ENCODE peak calls at places on chromosome 21, in ten cellular contexts. I is MM.1S, B is endodermal cell, U is endothelial cell of umbilical vein, W is mammary epithelial cell, L is mesenchymal stem cell, K is HCT116, Z is K562, P is GM23248, Y is fibroblast of lung. C is an unnamed sample.

GRCh38 chr21:23887709-23888303 is 1719.5 kb downstream of the MRPL39 start:
- DNase-seq in W (no peak), P (no peak), I (peak), Z (no peak), Y (no peak), U (no peak), B (no peak), K (no peak), L (no peak), C (no peak)

GRCh38 chr21:32364387-32364786 is 28.4 kb downstream of the URB1 start:
- DNase-seq in I (no peak), U (no peak), L (no peak), Z (no peak), K (no peak), W (no peak), B (no peak), Y (peak), P (no peak), C (no peak)

GRCh38 chr21:29265690-29266479 is 32.8 kb upstream of the BACH1 start:
- DNase-seq in L (no peak), I (no peak), P (peak), Y (no peak), B (no peak), W (no peak), K (no peak), U (no peak), Z (no peak), C (peak)

GRCh38 chr21:35020446-35020845 is 28.7 kb downstream of the RUNX1 start:
- DNase-seq in I (no peak), K (no peak), U (no peak), Y (no peak), L (no peak), P (no peak), W (no peak), B (peak), Z (no peak), C (peak)

GRCh38 chr21:17513214-17514123 is 626 bp downstream of the CXADR start:
- DNase-seq in P (peak), W (peak), I (peak), U (peak), L (peak), B (peak), K (no peak), Z (peak), Y (peak), C (no peak)

GRCh38 chr21:27196651-27197050 is 229.8 kb upstream of the ADAMTS5 start:
- DNase-seq in L (peak), P (no peak), W (no peak), Y (peak), B (no peak), I (no peak), Z (no peak), U (no peak), K (no peak), C (no peak)

GRCh38 chr21:32186843-32187242 is 92.0 kb downstream of the MIS18A start:
- DNase-seq in P (no peak), Y (no peak), I (no peak), L (no peak), W (no peak), K (no peak), U (no peak), Z (no peak), B (no peak), C (no peak)

GRCh38 chr21:44063151-44063912 is 43.9 kb upstream of the PWP2 start:
- DNase-seq in P (no peak), K (no peak), W (no peak), U (no peak), B (no peak), L (no peak), I (no peak), Y (no peak), Z (no peak), C (no peak)

GRCh38 chr21:35223480-35224156 is 174.5 kb upstream of the RUNX1 start:
- DNase-seq in Y (no peak), L (no peak), B (no peak), Z (no peak), P (no peak), W (no peak), U (peak), K (no peak), I (no peak), C (no peak)

GRCh38 chr21:39649526-39649925 is 36.8 kb downstream of the B3GALT5 start:
- DNase-seq in P (no peak), W (no peak), I (no peak), K (no peak), B (no peak), Z (no peak), L (no peak), Y (no peak), U (no peak), C (no peak)

GRCh38 chr21:31128234-31128633 is 90.0 kb upstream of the KRTAP19-8 start:
- DNase-seq in L (no peak), W (no peak), U (no peak), I (no peak), Y (no peak), Z (no peak), B (no peak), K (no peak), P (no peak), C (no peak)

GRCh38 chr21:16983425-16983824 is 529.4 kb upstream of the CXADR start:
- DNase-seq in K (no peak), U (peak), W (no peak), L (no peak), Y (no peak), B (no peak), P (no peak), Z (no peak), I (no peak), C (no peak)

GRCh38 chr21:27047331-27048314 is 80.7 kb upstream of the ADAMTS5 start:
- DNase-seq in B (no peak), L (peak), Z (no peak), I (no peak), U (no peak), W (peak), P (peak), K (no peak), Y (peak), C (no peak)

GRCh38 chr21:42574234-42575027 is 60.8 kb downstream of the SLC37A1 start:
- DNase-seq in K (no peak), Y (peak), U (peak), B (peak), I (peak), P (peak), W (no peak), Z (peak), L (peak), C (no peak)

GRCh38 chr21:40706806-40707205 is 140.2 kb downstream of the DSCAM start:
- DNase-seq in K (no peak), P (no peak), U (no peak), Z (no peak), B (no peak), Y (no peak), I (no peak), W (peak), L (no peak), C (no peak)

GRCh38 chr21:31372176-31372765 is 28.2 kb upstream of the TIAM1 start:
- DNase-seq in Y (no peak), Z (no peak), B (peak), P (peak), U (no peak), K (peak), W (peak), I (no peak), L (no peak), C (no peak)

GRCh38 chr21:36478207-36478701 is 1.7 kb downstream of the CLDN14 start:
- DNase-seq in U (peak), W (peak), Y (peak), I (no peak), K (no peak), L (peak), B (no peak), Z (no peak), P (peak), C (no peak)

GRCh38 chr21:18350216-18350615 is 53.4 kb downstream of the TMPRSS15 start:
- DNase-seq in I (no peak), B (no peak), U (no peak), L (peak), K (no peak), W (no peak), P (no peak), Z (no peak), Y (peak), C (no peak)

GRCh38 chr21:39348355-39349210 is at the start of gene HMGN1:
- DNase-seq in B (peak), Z (peak), Y (peak), P (peak), I (peak), U (peak), K (no peak), W (peak), L (peak), C (peak)

GRCh38 chr21:29496337-29496736 is 197.6 kb downstream of the BACH1 start:
- DNase-seq in W (no peak), P (no peak), I (no peak), K (no peak), Z (no peak), L (no peak), B (no peak), U (no peak), Y (no peak), C (no peak)

GRCh38 chr21:35614412-35614901 is 445.9 kb downstream of the SETD4 start:
- DNase-seq in U (peak), P (peak), W (peak), Z (no peak), Y (no peak), K (peak), B (no peak), I (no peak), L (no peak), C (no peak)

GRCh38 chr21:29961291-29962027 is 21.7 kb upstream of the GRIK1 start:
- DNase-seq in W (no peak), Z (no peak), K (no peak), Y (no peak), U (no peak), P (no peak), I (no peak), L (no peak), B (no peak), C (no peak)

GRCh38 chr21:41367598-41368360 is 6.0 kb downstream of the MX2 start:
- DNase-seq in Y (no peak), U (no peak), B (peak), W (no peak), L (no peak), K (no peak), Z (no peak), P (no peak), I (no peak), C (peak)

GRCh38 chr21:37574316-37574715 is 207.7 kb downstream of the DYRK1A start:
- DNase-seq in U (no peak), Z (no peak), L (no peak), P (no peak), W (no peak), B (no peak), K (no peak), Y (no peak), I (no peak), C (no peak)

GRCh38 chr21:37575536-37576083 is 209.0 kb downstream of the DYRK1A start:
- DNase-seq in W (no peak), Y (no peak), L (no peak), B (peak), K (no peak), U (no peak), I (no peak), Z (no peak), P (no peak), C (no peak)

GRCh38 chr21:37578471-37579126 is 212.0 kb downstream of the DYRK1A start:
- DNase-seq in Z (no peak), B (no peak), Y (no peak), U (no peak), W (no peak), K (no peak), L (no peak), I (no peak), P (no peak), C (no peak)

GRCh38 chr21:37571442-37571841 is 204.9 kb downstream of the DYRK1A start:
- DNase-seq in K (no peak), P (no peak), Z (no peak), Y (no peak), L (no peak), B (no peak), I (no peak), U (no peak), W (no peak), C (no peak)

DNA sequence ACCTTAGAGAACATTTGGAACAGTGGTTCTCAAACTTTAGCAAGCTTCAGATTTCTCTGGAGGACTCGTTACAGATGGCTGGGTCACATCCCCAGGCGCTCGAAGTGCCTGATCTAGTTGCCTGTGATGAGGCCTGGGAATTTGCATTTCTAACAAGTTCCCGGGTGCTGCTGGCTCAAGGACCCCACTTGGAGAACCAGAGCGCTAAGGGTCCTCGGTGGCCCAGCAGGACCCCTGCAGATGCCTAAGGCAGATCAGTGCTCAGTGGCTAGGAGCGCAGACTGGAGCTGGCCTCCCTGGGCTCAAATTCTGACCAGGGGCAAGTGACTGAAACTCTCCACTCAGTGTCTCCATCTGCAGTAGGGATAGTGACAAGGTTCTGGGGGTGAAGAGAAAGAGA is 208.2 kb downstream of the DYRK1A start:
- DNase-seq in W (no peak), L (no peak), P (no peak), I (no peak), K (no peak), Z (no peak), U (no peak), Y (no peak), B (peak), C (no peak)
- H3K9ac ChIP-seq in W (no peak), L (no peak), P (no peak), I (no peak), K (no peak), Z (no peak), U (no peak), Y (no peak), B (no peak), C (no peak)

DNA sequence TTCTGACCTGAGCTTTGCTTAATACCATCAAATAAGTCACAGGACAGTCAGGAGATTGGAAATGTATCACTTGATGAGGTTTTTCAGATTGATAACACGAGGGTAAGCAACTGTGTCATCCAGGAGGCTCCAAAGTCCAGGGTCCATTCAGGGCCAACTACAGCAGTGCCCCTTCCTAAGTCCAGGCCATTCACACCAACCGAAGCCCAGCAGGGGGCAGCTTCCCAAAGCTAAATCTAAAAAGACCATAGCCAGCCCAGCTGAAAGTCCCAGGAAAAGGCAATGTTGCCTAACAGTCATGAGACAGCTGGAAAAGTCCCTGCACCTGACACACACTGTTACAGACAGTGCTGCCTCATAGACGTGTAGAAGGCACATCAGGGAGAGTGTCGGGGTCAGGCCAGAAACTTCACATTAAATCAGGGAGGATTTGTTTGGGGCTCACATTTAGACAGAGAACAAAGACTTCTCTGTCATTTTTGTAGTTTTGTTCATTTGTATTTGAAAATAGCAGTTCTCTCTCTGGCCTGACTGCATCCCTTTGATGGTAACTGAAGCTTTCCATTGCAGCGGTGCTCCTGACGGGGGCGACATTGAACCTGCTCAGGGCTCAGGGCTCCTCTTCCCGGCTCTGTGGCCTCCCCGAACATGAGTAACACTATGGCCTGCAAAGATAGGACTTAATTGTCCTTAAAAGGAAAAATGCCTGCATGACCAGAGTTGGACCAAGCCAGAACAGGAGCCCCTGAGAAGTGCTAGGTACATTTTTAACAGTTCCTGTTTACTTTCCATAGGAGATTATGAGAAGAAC is 200.4 kb downstream of the NRIP1 start:
- DNase-seq in I (peak), K (no peak), P (peak), L (peak), Y (peak), U (peak), W (peak), B (peak), Z (peak), C (peak)
- H3K4me3 ChIP-seq in I (no peak), K (no peak), P (no peak), L (no peak), Y (no peak), U (no peak), W (no peak), B (no peak), Z (no peak), C (no peak)

GRCh38 chr21:33949516-33950424 is 34.2 kb upstream of the ATP5PO start:
- DNase-seq in Y (no peak), L (no peak), P (no peak), B (no peak), W (no peak), K (no peak), U (no peak), Z (no peak), I (peak), C (no peak)
- H3K9ac ChIP-seq in Y (no peak), L (no peak), P (no peak), B (no peak), W (no peak), K (no peak), U (no peak), Z (no peak), I (no peak), C (no peak)

GRCh38 chr21:38182370-38182985 is 74.3 kb upstream of the KCNJ15 start:
- DNase-seq in Z (no peak), P (no peak), I (no peak), L (no peak), B (no peak), U (no peak), K (no peak), Y (no peak), W (no peak), C (no peak)

GRCh38 chr21:38177919-38178652 is 78.7 kb upstream of the KCNJ15 start:
- DNase-seq in K (no peak), I (no peak), U (no peak), P (no peak), Y (no peak), L (no peak), B (no peak), W (no peak), Z (no peak), C (no peak)

GRCh38 chr21:38181101-38181500 is 75.7 kb upstream of the KCNJ15 start:
- DNase-seq in U (no peak), Y (peak), B (no peak), Z (no peak), L (no peak), I (no peak), P (peak), K (no peak), W (no peak), C (no peak)

GRCh38 chr21:38178653-38179503 is 77.9 kb upstream of the KCNJ15 start:
- DNase-seq in B (no peak), Y (no peak), I (no peak), P (no peak), K (no peak), L (no peak), U (no peak), W (peak), Z (no peak), C (no peak)

GRCh38 chr21:38179504-38179900 is 77.3 kb upstream of the KCNJ15 start:
- DNase-seq in U (no peak), Z (no peak), B (no peak), I (no peak), K (no peak), W (peak), L (no peak), P (peak), Y (no peak), C (no peak)
- H3K4me3 ChIP-seq in U (no peak), Z (no peak), B (no peak), I (no peak), K (no peak), W (no peak), L (no peak), P (no peak), Y (no peak), C (no peak)

GRCh38 chr21:45350206-45350854 is 54.6 kb upstream of the COL18A1 start:
- DNase-seq in W (no peak), K (no peak), Z (no peak), U (no peak), Y (no peak), I (no peak), L (no peak), B (no peak), P (no peak), C (no peak)
- H3K9ac ChIP-seq in W (no peak), K (no peak), Z (no peak), U (no peak), Y (peak), I (no peak), L (peak), B (no peak), P (peak), C (no peak)

DNA sequence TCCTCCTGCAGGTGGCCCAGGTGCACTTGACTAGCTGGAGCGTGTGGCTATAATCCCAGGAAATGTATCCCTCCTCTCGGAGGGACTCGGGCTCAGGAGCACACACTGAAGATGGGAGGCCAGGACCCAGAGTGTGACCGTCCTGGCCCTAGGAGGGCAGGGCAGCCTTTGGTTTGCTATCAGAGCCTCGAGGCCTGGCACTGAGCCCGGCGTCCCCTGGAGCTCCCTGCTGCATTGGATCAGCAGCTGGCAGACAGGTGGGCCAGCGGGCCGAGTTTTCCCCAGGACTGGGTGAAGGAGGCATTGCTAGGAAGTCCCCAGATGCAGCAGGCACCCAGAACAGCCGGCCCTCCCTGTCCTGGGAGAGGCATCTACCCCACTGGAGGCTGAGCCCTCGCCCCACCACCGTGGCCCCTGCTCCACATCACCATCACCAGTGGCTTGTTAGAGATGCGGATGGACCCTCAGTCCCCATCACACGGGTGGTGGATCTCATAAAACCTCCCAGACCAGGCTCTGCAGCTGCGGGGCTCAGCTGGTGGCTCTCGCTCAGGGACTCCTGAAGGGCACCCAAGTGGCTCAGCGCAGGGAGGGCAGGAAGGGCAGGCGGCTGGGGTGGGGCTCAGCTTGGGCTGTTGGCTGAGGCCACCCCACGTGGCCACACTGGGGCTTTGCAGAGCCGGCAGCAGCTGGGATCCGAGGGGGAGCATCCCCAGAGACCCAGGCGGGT is 32.7 kb upstream of the POFUT2 start:
- DNase-seq in B (peak), U (no peak), I (no peak), Y (no peak), K (no peak), L (no peak), P (no peak), W (no peak), Z (no peak), C (no peak)
- H3K4me3 ChIP-seq in B (no peak), U (no peak), I (no peak), Y (no peak), K (no peak), L (no peak), P (no peak), W (no peak), Z (no peak), C (no peak)

C was measured in Karpas-422.